ENCODE peak calls at places on chromosomes 6 and 20, in four cellular contexts. N is stimulated activated CD4-positive, alpha-beta T cell treated with anti-CD3 and anti-CD28 coated beads, Interleukin-4, amount 100 ng/mL, for 1 hour; D is pons; R is ecto neural progenitor cell. K is an unnamed sample.

GRCh38 chr6:39357998-39358686 is 35.6 kb upstream of the KCNK16 start:
- DNase-seq in D (no peak), N (no peak), R (no peak), K (no peak)

GRCh38 chr20:49285233-49285668 is 7.4 kb upstream of the ZNFX1 start:
- DNase-seq in R (no peak), N (no peak), D (no peak), K (no peak)

GRCh38 chr6:35401514-35401913 is 50.6 kb upstream of the FANCE start:
- DNase-seq in N (no peak), R (no peak), D (no peak), K (no peak)

GRCh38 chr6:170233304-170234205 is 57.3 kb downstream of the DLL1 start:
- DNase-seq in N (no peak), R (no peak), D (peak; percentile 60), K (peak; percentile 45)

GRCh38 chr6:158765509-158766068 is 53.6 kb downstream of the EZR start:
- DNase-seq in R (no peak), N (no peak), D (no peak), K (no peak)

GRCh38 chr6:41257369-41258195 is 28.9 kb downstream of the TREM1 start:
- DNase-seq in R (peak; percentile 7), N (no peak), D (no peak), K (no peak)

GRCh38 chr6:153193176-153193885 is 62.2 kb upstream of the RGS17 start:
- DNase-seq in N (no peak), D (no peak), R (no peak), K (no peak)

GRCh38 chr20:16170406-16170971 is 402.8 kb downstream of the KIF16B start:
- DNase-seq in R (no peak), N (no peak), D (no peak), K (no peak)

GRCh38 chr6:142612956-142613355 is 311.1 kb downstream of the ADGRG6 start:
- DNase-seq in N (no peak), R (no peak), D (no peak), K (no peak)

GRCh38 chr6:142551145-142551811 is 249.5 kb downstream of the ADGRG6 start:
- DNase-seq in N (peak; percentile 38), R (peak; percentile 52), D (peak; percentile 12), K (no peak)

GRCh38 chr6:47165918-47166317 is 123.8 kb upstream of the ADGRF1 start:
- DNase-seq in N (no peak), D (peak; percentile 44), R (no peak), K (no peak)

GRCh38 chr6:97669191-97669651 is 386.2 kb upstream of the MMS22L start:
- DNase-seq in N (no peak), R (peak; percentile 71), D (peak; percentile 78), K (peak; percentile 85)

GRCh38 chr6:168901076-168901475 is 352.6 kb downstream of the THBS2 start:
- DNase-seq in D (no peak), N (no peak), R (no peak), K (no peak)

GRCh38 chr6:28105286-28105685 is 19.1 kb upstream of the ZSCAN16 start:
- DNase-seq in N (no peak), D (peak; percentile 29), R (no peak), K (no peak)

GRCh38 chr6:15585936-15586335 is 76.9 kb downstream of the DTNBP1 start:
- DNase-seq in D (no peak), R (no peak), N (no peak), K (no peak)

GRCh38 chr20:42981258-42981657 is 208.4 kb downstream of the PTPRT start:
- DNase-seq in D (no peak), N (no peak), R (no peak), K (no peak)

GRCh38 chr6:74284266-74284665 is 588.3 kb downstream of the CD109 start:
- DNase-seq in D (no peak), R (no peak), N (no peak), K (no peak)

GRCh38 chr20:23151008-23151703 is 65.0 kb upstream of the CD93 start:
- DNase-seq in R (peak; percentile 32), D (no peak), N (no peak), K (no peak)

GRCh38 chr6:84762220-84762940 is 2.0 kb downstream of the TBX18 start:
- DNase-seq in D (no peak), R (peak; percentile 68), N (no peak), K (no peak)

GRCh38 chr6:169915769-169916550 is 164.5 kb downstream of the ERMARD start:
- DNase-seq in D (no peak), N (no peak), R (no peak), K (no peak)

GRCh38 chr6:31178143-31179041 is 7.9 kb upstream of the POU5F1 start:
- DNase-seq in D (no peak), N (no peak), R (no peak), K (no peak)

GRCh38 chr6:111673086-111673485 is 67.4 kb upstream of the TRAF3IP2 start:
- DNase-seq in D (no peak), N (no peak), R (no peak), K (peak; percentile 35)

GRCh38 chr20:25203891-25204320 is 8.4 kb downstream of the ENTPD6 start:
- DNase-seq in N (no peak), R (no peak), D (peak; percentile 36), K (no peak)

GRCh38 chr6:99868074-99868702 is 125.8 kb downstream of the MCHR2 start:
- DNase-seq in D (peak; percentile 78), R (peak; percentile 86), N (peak; percentile 70), K (peak; percentile 87)

GRCh38 chr20:2697768-2698167 is 5.2 kb downstream of the EBF4 start:
- DNase-seq in R (peak; percentile 35), D (no peak), N (no peak), K (no peak)

GRCh38 chr6:158662607-158663464 is 13.0 kb downstream of the SYTL3 start:
- DNase-seq in D (no peak), N (no peak), R (no peak), K (no peak)

GRCh38 chr6:4935486-4935885 is 68.4 kb downstream of the RPP40 start:
- DNase-seq in R (no peak), N (no peak), D (no peak), K (no peak)

GRCh38 chr6:42915737-42916136 is at the start of gene PTCRA:
- DNase-seq in N (no peak), D (no peak), R (no peak), K (no peak)

GRCh38 chr6:37308084-37308817 is 45.5 kb upstream of the RNF8 start:
- DNase-seq in R (no peak), D (no peak), N (no peak), K (peak; percentile 43)

GRCh38 chr6:43733471-43734293 is 36.3 kb upstream of the VEGFA start:
- DNase-seq in R (peak; percentile 39), D (no peak), N (peak; percentile 19), K (no peak)

GRCh38 chr20:48295966-48296421 is 510.7 kb upstream of the SULF2 start:
- DNase-seq in D (no peak), N (no peak), R (no peak), K (no peak)

GRCh38 chr20:12592756-12593155 is 416.0 kb upstream of the SPTLC3 start:
- DNase-seq in N (no peak), D (no peak), R (no peak), K (no peak)

GRCh38 chr6:147742445-147742844 is 234.0 kb downstream of the SAMD5 start:
- DNase-seq in D (no peak), R (no peak), N (no peak), K (no peak)

K was measured in Ammon's horn.